ENCODE peak calls at places on chromosome 11, in seven cellular contexts. J is activated naive CD4-positive, alpha-beta T cell; G is aorta; W is GM19239; L is HCEC 1CT; X is posterior cingulate gyrus; U is H54. Y is an unnamed sample.

GRCh38 chr11:8307601-8308000 is 43.9 kb upstream of the LMO1 start:
- DNase-seq in J (no peak), G (no peak), W (no peak), L (no peak), X (no peak), U (no peak), Y (no peak)

GRCh38 chr11:5092821-5093585 is 23.6 kb downstream of the OR52E1 start:
- DNase-seq in J (no peak), G (no peak), W (no peak), L (peak), X (no peak), U (no peak), Y (no peak)

GRCh38 chr11:64484308-64485061 is 106.5 kb upstream of the SLC22A12 start:
- DNase-seq in J (no peak), G (no peak), W (no peak), L (no peak), X (no peak), U (no peak), Y (no peak)

GRCh38 chr11:69300124-69301032 is 6.4 kb downstream of the MYEOV start:
- DNase-seq in J (no peak), G (no peak), W (no peak), L (peak), X (no peak), U (no peak), Y (no peak)

GRCh38 chr11:35594680-35595079 is 23.6 kb upstream of the FJX1 start:
- DNase-seq in J (no peak), G (no peak), W (no peak), L (no peak), X (no peak), U (no peak), Y (no peak)

GRCh38 chr11:65036931-65037330 is 4.1 kb upstream of the SAC3D1 start:
- DNase-seq in J (no peak), G (peak), W (no peak), L (no peak), X (peak), U (no peak), Y (no peak)

GRCh38 chr11:74018331-74019005 is 9.6 kb upstream of the UCP3 start:
- DNase-seq in J (no peak), G (peak), W (no peak), L (peak), X (no peak), U (no peak), Y (no peak)

GRCh38 chr11:11349870-11350325 is 3.2 kb downstream of the CSNK2A3 start:
- DNase-seq in J (no peak), G (no peak), W (no peak), L (peak), X (no peak), U (peak), Y (no peak)

GRCh38 chr11:35035894-35036408 is 103.0 kb upstream of the CD44 start:
- DNase-seq in J (no peak), G (no peak), W (no peak), L (peak), X (no peak), U (peak), Y (no peak)

GRCh38 chr11:57111646-57112045 is 70.1 kb upstream of the LRRC55 start:
- DNase-seq in J (no peak), G (no peak), W (no peak), L (no peak), X (no peak), U (no peak), Y (no peak)

GRCh38 chr11:16346975-16347374 is 9.4 kb downstream of the SOX6 start:
- DNase-seq in J (no peak), G (no peak), W (no peak), L (no peak), X (no peak), U (no peak), Y (no peak)

GRCh38 chr11:61957028-61957770 is 7.0 kb downstream of the BEST1 start:
- DNase-seq in J (no peak), G (no peak), W (no peak), L (no peak), X (no peak), U (no peak), Y (no peak)

GRCh38 chr11:71119656-71120269 is 132.6 kb downstream of the SHANK2 start:
- DNase-seq in J (no peak), G (no peak), W (no peak), L (no peak), X (no peak), U (no peak), Y (no peak)

GRCh38 chr11:67111261-67111660 is 7.8 kb upstream of the KDM2A start:
- DNase-seq in J (no peak), G (no peak), W (no peak), L (no peak), X (no peak), U (no peak), Y (no peak)

GRCh38 chr11:59918987-59919589 is 19.1 kb upstream of the OOSP1 start:
- DNase-seq in J (no peak), G (no peak), W (no peak), L (peak), X (no peak), U (no peak), Y (no peak)

GRCh38 chr11:57793711-57794110 is 32.1 kb downstream of the CTNND1 start:
- DNase-seq in J (no peak), G (no peak), W (no peak), L (no peak), X (no peak), U (no peak), Y (no peak)

GRCh38 chr11:10934293-10934850 is 76.5 kb upstream of the ZBED5 start:
- DNase-seq in J (no peak), G (peak), W (no peak), L (no peak), X (no peak), U (no peak), Y (no peak)

GRCh38 chr11:124977006-124977405 is 23.0 kb downstream of the CCDC15 start:
- DNase-seq in J (no peak), G (no peak), W (no peak), L (no peak), X (no peak), U (no peak), Y (no peak)

GRCh38 chr11:80390546-80390945 is 949.7 kb upstream of the TENM4 start:
- DNase-seq in J (no peak), G (no peak), W (no peak), L (no peak), X (no peak), U (no peak), Y (no peak)

GRCh38 chr11:102144357-102145342 is 34.4 kb downstream of the YAP1 start:
- DNase-seq in J (no peak), G (no peak), W (no peak), L (peak), X (no peak), U (no peak), Y (no peak)

GRCh38 chr11:15926071-15926470 is 430.3 kb downstream of the SOX6 start:
- DNase-seq in J (no peak), G (no peak), W (no peak), L (no peak), X (no peak), U (no peak), Y (no peak)

GRCh38 chr11:129950319-129951034 is 52.2 kb downstream of the PRDM10 start:
- DNase-seq in J (no peak), G (peak), W (no peak), L (no peak), X (no peak), U (no peak), Y (no peak)

GRCh38 chr11:66676279-66676919 is 1.3 kb downstream of the RBM4B start:
- DNase-seq in J (no peak), G (no peak), W (no peak), L (no peak), X (no peak), U (no peak), Y (no peak)

GRCh38 chr11:130634186-130634585 is 185.7 kb downstream of the ADAMTS15 start:
- DNase-seq in J (no peak), G (no peak), W (no peak), L (no peak), X (no peak), U (no peak), Y (no peak)

Y was measured in activated naive CD8-positive, alpha-beta T cell treated with anti-CD3 and anti-CD28 coated beads, Interleukin-2, amount 50 U/mL, for 16 hours.